ENCODE peak calls at places on chromosomes 2 and 18, in five cellular contexts. One of them, this sample, is unnamed.

GRCh38 chr2:237289134-237289533 is 124.8 kb downstream of the COL6A3 start:
- DNase-seq in gastrocnemius medialis: no peak
- DNase-seq in breast epithelium: no peak
- DNase-seq in A549: no peak
- DNase-seq in GM12865: no peak
- DNase-seq in this sample: no peak

GRCh38 chr2:159506764-159507406 is 109.5 kb downstream of the BAZ2B start:
- DNase-seq in breast epithelium: no peak
- DNase-seq in A549: no peak
- DNase-seq in GM12865: no peak
- DNase-seq in gastrocnemius medialis: no peak
- DNase-seq in this sample: no peak

GRCh38 chr2:121489944-121490585 is 40.6 kb upstream of the RNU4ATAC start:
- DNase-seq in breast epithelium: no peak
- DNase-seq in gastrocnemius medialis: no peak
- DNase-seq in GM12865: no peak
- DNase-seq in A549: no peak
- DNase-seq in this sample: no peak

GRCh38 chr2:240293126-240293864 is 142.2 kb upstream of the GPC1 start:
- DNase-seq in GM12865: no peak
- DNase-seq in breast epithelium: no peak
- DNase-seq in A549: no peak
- DNase-seq in gastrocnemius medialis: peak
- DNase-seq in this sample: no peak

GRCh38 chr2:212882626-212883025 is 268.8 kb downstream of the IKZF2 start:
- DNase-seq in breast epithelium: no peak
- DNase-seq in A549: no peak
- DNase-seq in gastrocnemius medialis: no peak
- DNase-seq in GM12865: peak
- DNase-seq in this sample: no peak

GRCh38 chr2:180124273-180124881 is 117.3 kb upstream of the CWC22 start:
- DNase-seq in A549: peak
- DNase-seq in gastrocnemius medialis: no peak
- DNase-seq in GM12865: peak
- DNase-seq in breast epithelium: no peak
- DNase-seq in this sample: peak

GRCh38 chr2:236171213-236172201 is 3.3 kb upstream of the GBX2 start:
- DNase-seq in GM12865: no peak
- DNase-seq in breast epithelium: no peak
- DNase-seq in A549: no peak
- DNase-seq in gastrocnemius medialis: no peak
- DNase-seq in this sample: no peak

GRCh38 chr2:95287806-95288205 is 9.3 kb upstream of the KCNIP3 start:
- DNase-seq in GM12865: no peak
- DNase-seq in gastrocnemius medialis: no peak
- DNase-seq in A549: no peak
- DNase-seq in breast epithelium: no peak
- DNase-seq in this sample: no peak

GRCh38 chr2:120775261-120775660 is 39.6 kb downstream of the GLI2 start:
- DNase-seq in breast epithelium: no peak
- DNase-seq in GM12865: no peak
- DNase-seq in A549: no peak
- DNase-seq in gastrocnemius medialis: no peak
- DNase-seq in this sample: no peak

GRCh38 chr18:13361422-13361821 is 142.9 kb downstream of the LDLRAD4 start:
- DNase-seq in A549: no peak
- DNase-seq in breast epithelium: no peak
- DNase-seq in GM12865: no peak
- DNase-seq in gastrocnemius medialis: no peak
- DNase-seq in this sample: no peak

DNA sequence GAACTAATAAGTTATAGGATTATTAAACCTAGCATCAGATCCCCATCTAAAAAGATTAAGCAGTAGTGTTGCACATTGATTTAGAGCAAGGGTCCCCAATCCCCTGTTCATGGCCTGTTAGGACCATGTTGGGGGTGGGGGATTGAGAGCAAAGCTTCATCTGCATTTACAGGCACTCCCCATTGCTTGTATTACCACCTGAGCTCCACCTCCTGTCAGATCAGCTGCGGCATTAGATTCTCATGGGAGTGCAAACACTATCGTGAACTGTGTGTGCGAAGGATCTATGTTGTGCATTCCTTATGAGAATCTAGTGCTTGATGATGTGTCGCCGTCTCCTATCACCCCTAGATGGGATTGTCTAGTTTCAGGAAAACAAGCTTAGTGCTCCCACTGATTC is 18.4 kb upstream of the PSD4 start:
- DNase-seq in A549: no peak
- DNase-seq in gastrocnemius medialis: no peak
- DNase-seq in breast epithelium: no peak
- DNase-seq in GM12865: no peak
- DNase-seq in this sample: no peak
- TF ChIP-seq CTCF in A549: no peak
- TF ChIP-seq CTCF in gastrocnemius medialis: no peak
- TF ChIP-seq CTCF in breast epithelium: no peak
- TF ChIP-seq CTCF in GM12865: no peak
- TF ChIP-seq CTCF in this sample: no peak

GRCh38 chr2:200445284-200445683 is 64.6 kb downstream of the KCTD18 start:
- DNase-seq in gastrocnemius medialis: no peak
- DNase-seq in A549: no peak
- DNase-seq in GM12865: no peak
- DNase-seq in breast epithelium: no peak
- DNase-seq in this sample: no peak

GRCh38 chr2:200446612-200447011 is 63.3 kb downstream of the KCTD18 start:
- DNase-seq in breast epithelium: no peak
- DNase-seq in gastrocnemius medialis: no peak
- DNase-seq in A549: no peak
- DNase-seq in GM12865: no peak
- DNase-seq in this sample: no peak

GRCh38 chr2:200448460-200448859 is 61.4 kb downstream of the KCTD18 start:
- DNase-seq in gastrocnemius medialis: no peak
- DNase-seq in GM12865: no peak
- DNase-seq in breast epithelium: no peak
- DNase-seq in A549: no peak
- DNase-seq in this sample: no peak

GRCh38 chr2:200449149-200449548 is 60.7 kb downstream of the KCTD18 start:
- DNase-seq in breast epithelium: no peak
- DNase-seq in gastrocnemius medialis: no peak
- DNase-seq in A549: no peak
- DNase-seq in GM12865: no peak
- DNase-seq in this sample: no peak

DNA sequence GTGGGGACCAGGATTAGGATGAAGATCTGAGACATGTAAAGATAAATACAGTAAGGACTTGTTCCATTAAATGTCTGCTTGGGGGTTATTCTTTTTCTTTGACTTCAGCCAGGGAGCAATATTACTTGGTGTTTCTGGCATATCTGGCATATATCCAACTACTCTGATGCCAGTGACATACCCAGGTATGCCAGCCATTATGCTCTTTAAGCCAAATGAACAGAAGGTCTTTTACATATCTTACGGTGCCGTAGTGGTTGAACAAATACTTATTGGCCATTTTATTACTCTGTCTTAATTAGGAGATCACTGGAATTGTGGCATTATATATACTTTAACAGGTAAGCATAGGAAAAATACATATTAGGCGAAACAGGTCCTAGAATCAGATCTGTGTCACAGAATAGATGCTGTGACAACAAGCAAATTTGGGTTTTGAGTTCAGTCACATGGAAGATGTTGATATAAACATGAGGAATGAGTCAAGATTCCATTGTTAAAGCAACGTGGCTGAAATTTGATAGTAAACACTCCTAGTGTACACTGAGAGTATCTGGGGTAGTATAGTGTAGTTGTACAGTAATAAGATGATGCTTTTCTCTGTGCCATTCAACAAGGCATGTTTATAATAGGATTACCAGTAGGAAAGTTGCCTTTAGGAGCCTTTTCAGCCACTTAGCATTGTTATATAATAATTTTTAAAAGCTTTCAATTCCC is 62.6 kb downstream of the KCTD18 start:
- DNase-seq in gastrocnemius medialis: no peak
- DNase-seq in A549: no peak
- DNase-seq in GM12865: no peak
- DNase-seq in breast epithelium: no peak
- DNase-seq in this sample: no peak
- H3K4me3 ChIP-seq in gastrocnemius medialis: no peak
- H3K4me3 ChIP-seq in A549: no peak
- H3K4me3 ChIP-seq in GM12865: no peak
- H3K4me3 ChIP-seq in breast epithelium: no peak
- H3K4me3 ChIP-seq in this sample: no peak

DNA sequence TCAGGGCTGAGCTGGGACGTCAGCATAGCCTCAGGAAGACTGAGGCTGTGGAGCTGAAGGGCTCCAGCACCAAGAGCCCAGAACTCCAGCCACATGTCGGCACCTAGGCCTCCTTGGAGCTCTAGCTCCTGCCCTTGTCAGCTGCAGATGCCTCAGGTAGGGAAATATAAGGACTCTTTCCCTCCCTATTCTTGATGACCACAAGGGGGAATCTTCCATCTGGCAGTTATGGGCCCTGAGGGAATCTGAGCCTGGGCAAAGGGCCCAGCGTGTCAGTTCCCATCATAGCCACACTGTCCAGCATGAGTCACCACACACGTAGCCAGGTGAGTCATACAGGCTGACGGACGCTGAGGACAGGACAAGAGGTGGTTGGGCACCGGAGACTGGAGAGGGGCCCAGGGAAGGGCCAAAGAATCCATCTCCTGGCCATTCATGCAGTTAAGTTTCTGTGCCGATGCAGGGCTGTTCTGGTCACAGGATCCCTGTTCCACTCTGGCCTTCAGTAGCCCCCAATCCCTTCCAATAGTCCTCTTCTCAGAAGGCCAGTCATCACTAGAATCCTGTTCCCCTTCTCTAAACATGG is 1.8 kb downstream of the MPV17 start:
- DNase-seq in GM12865: no peak
- DNase-seq in gastrocnemius medialis: peak
- DNase-seq in A549: peak
- DNase-seq in breast epithelium: peak
- DNase-seq in this sample: peak
- TF ChIP-seq CTCF in GM12865: no peak
- TF ChIP-seq CTCF in gastrocnemius medialis: peak
- TF ChIP-seq CTCF in A549: peak
- TF ChIP-seq CTCF in breast epithelium: peak
- TF ChIP-seq CTCF in this sample: peak

DNA sequence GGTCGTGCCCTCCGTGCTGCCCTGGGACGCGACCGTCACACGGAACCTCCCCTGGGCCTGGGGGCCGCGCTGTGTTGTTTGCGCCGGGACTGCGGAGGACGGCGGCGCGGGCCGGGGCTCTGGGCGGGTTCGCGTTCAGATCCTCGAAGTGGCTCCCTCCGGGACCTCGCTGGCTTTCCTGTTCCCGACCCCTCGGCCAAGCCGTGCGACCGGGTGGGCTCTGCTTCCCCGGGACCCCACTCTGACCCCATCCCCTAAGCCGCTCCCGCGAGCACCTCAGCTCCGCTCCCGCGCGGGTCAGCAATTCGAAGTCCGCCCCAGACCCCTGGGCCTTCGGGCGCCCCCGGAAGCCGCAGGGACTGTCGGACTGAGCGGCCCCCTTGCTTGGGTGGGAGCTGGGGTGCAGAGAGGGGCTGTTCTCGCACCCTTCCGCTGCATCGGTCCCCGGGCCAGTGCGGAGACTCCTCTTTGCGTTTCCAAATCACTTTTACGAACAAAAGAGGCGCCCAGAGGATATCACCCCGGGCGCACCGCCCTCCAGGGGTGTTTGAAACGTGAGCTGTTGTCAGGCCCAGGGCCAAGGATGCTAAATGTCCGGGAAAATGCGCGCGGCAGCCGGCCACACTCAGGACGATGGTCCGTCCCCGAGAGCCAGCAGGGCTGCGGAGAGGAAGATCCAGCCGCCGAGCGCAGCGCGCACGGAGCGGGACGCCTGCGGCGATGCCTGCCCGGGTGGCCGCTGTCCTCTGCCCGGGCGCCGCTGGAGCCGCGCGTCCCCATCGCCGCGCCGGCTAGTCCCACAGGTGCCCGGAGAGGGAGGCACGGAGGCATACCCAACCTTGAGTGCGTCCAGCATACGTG is 73.5 kb downstream of the ZCCHC2 start:
- DNase-seq in A549: no peak
- DNase-seq in GM12865: no peak
- DNase-seq in gastrocnemius medialis: no peak
- DNase-seq in breast epithelium: no peak
- DNase-seq in this sample: no peak
- H3K4me3 ChIP-seq in A549: peak
- H3K4me3 ChIP-seq in GM12865: no peak
- H3K4me3 ChIP-seq in gastrocnemius medialis: peak
- H3K4me3 ChIP-seq in breast epithelium: peak
- H3K4me3 ChIP-seq in this sample: peak

GRCh38 chr2:191014653-191015020 is 666 bp upstream of the STAT1 start:
- DNase-seq in breast epithelium: no peak
- DNase-seq in GM12865: peak
- DNase-seq in A549: no peak
- DNase-seq in gastrocnemius medialis: no peak
- DNase-seq in this sample: no peak

GRCh38 chr2:191012845-191013616 is 940 bp downstream of the STAT1 start:
- DNase-seq in A549: no peak
- DNase-seq in breast epithelium: no peak
- DNase-seq in gastrocnemius medialis: no peak
- DNase-seq in GM12865: no peak
- DNase-seq in this sample: no peak

GRCh38 chr2:191013617-191013875 is 425 bp downstream of the STAT1 start:
- DNase-seq in A549: no peak
- DNase-seq in gastrocnemius medialis: no peak
- DNase-seq in GM12865: no peak
- DNase-seq in breast epithelium: no peak
- DNase-seq in this sample: peak

GRCh38 chr2:191015229-191015628 is 1.3 kb upstream of the STAT1 start:
- DNase-seq in GM12865: peak
- DNase-seq in breast epithelium: no peak
- DNase-seq in gastrocnemius medialis: no peak
- DNase-seq in A549: no peak
- DNase-seq in this sample: no peak

GRCh38 chr2:191013876-191014652 is at the start of gene STAT1:
- DNase-seq in breast epithelium: peak
- DNase-seq in gastrocnemius medialis: peak
- DNase-seq in A549: peak
- DNase-seq in GM12865: peak
- DNase-seq in this sample: peak
- TF ChIP-seq CTCF in breast epithelium: peak
- TF ChIP-seq CTCF in gastrocnemius medialis: peak
- TF ChIP-seq CTCF in A549: no peak
- TF ChIP-seq CTCF in GM12865: no peak
- TF ChIP-seq CTCF in this sample: no peak

DNA sequence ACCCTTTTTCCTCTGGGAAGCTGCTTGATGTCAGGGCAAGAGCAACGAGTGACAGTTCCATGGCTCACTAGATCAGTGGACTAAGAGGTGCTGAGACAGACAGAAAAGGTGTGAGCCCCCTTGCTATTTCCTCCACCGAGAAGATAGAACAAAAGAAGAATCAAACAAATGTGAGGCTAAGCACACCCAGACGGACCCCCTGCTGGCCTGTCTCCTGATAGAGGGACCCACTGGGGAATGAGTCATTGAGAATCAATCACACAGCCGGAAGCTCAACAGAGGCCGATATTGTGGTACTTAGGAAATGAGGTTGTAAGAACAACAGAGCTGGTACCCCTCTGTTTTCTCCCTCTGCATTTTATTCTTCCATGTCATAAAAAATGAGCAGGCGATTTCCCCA is 89.8 kb upstream of the TEX51 start:
- DNase-seq in GM12865: no peak
- DNase-seq in gastrocnemius medialis: no peak
- DNase-seq in breast epithelium: no peak
- DNase-seq in A549: no peak
- DNase-seq in this sample: no peak
- H3K4me3 ChIP-seq in GM12865: no peak
- H3K4me3 ChIP-seq in gastrocnemius medialis: no peak
- H3K4me3 ChIP-seq in breast epithelium: no peak
- H3K4me3 ChIP-seq in A549: no peak
- H3K4me3 ChIP-seq in this sample: no peak